ENCODE peak calls at places on chromosomes 12 and 14, in six cellular contexts. One of them, this sample, is unnamed.

GRCh38 chr12:54571857-54572195 is 16.6 kb downstream of the PPP1R1A start:
- DNase-seq in coronary artery: no peak
- DNase-seq in posterior vena cava: no peak
- DNase-seq in activated B cell treated with CpG ODN at 0.5 μM for 24 hours: no peak
- DNase-seq in HuH-7.5: no peak
- DNase-seq in sigmoid colon: no peak
- DNase-seq in this sample: no peak

GRCh38 chr12:92784795-92785562 is 82.2 kb downstream of the PLEKHG7 start:
- DNase-seq in activated B cell treated with CpG ODN at 0.5 μM for 24 hours: no peak
- DNase-seq in coronary artery: no peak
- DNase-seq in posterior vena cava: no peak
- DNase-seq in HuH-7.5: peak; percentile 51
- DNase-seq in sigmoid colon: no peak
- DNase-seq in this sample: no peak

GRCh38 chr12:44873898-44874297 is 2.2 kb downstream of the NELL2 start:
- DNase-seq in sigmoid colon: no peak
- DNase-seq in posterior vena cava: no peak
- DNase-seq in coronary artery: no peak
- DNase-seq in HuH-7.5: no peak
- DNase-seq in activated B cell treated with CpG ODN at 0.5 μM for 24 hours: no peak
- DNase-seq in this sample: no peak

GRCh38 chr12:122523846-122524718 is 2.7 kb downstream of the RSRC2 start:
- DNase-seq in activated B cell treated with CpG ODN at 0.5 μM for 24 hours: no peak
- DNase-seq in HuH-7.5: no peak
- DNase-seq in coronary artery: no peak
- DNase-seq in posterior vena cava: no peak
- DNase-seq in sigmoid colon: no peak
- DNase-seq in this sample: no peak

GRCh38 chr12:41980390-41980789 is 164.3 kb downstream of the GXYLT1 start:
- DNase-seq in coronary artery: no peak
- DNase-seq in HuH-7.5: no peak
- DNase-seq in sigmoid colon: no peak
- DNase-seq in posterior vena cava: no peak
- DNase-seq in activated B cell treated with CpG ODN at 0.5 μM for 24 hours: no peak
- DNase-seq in this sample: no peak

GRCh38 chr14:32027255-32027939 is 49.7 kb upstream of the ARHGAP5 start:
- DNase-seq in activated B cell treated with CpG ODN at 0.5 μM for 24 hours: no peak
- DNase-seq in posterior vena cava: no peak
- DNase-seq in HuH-7.5: no peak
- DNase-seq in sigmoid colon: no peak
- DNase-seq in coronary artery: no peak
- DNase-seq in this sample: no peak

GRCh38 chr14:84420236-84420635 is 1109.7 kb upstream of the FLRT2 start:
- DNase-seq in sigmoid colon: no peak
- DNase-seq in coronary artery: no peak
- DNase-seq in HuH-7.5: no peak
- DNase-seq in activated B cell treated with CpG ODN at 0.5 μM for 24 hours: no peak
- DNase-seq in posterior vena cava: no peak
- DNase-seq in this sample: no peak

GRCh38 chr12:121465921-121466799 is 66.2 kb downstream of the RNF34 start:
- DNase-seq in HuH-7.5: peak; percentile 53
- DNase-seq in coronary artery: no peak
- DNase-seq in activated B cell treated with CpG ODN at 0.5 μM for 24 hours: peak; percentile 60
- DNase-seq in sigmoid colon: no peak
- DNase-seq in posterior vena cava: no peak
- DNase-seq in this sample: peak; percentile 57

GRCh38 chr12:82425241-82425640 is 66.9 kb downstream of the METTL25 start:
- DNase-seq in sigmoid colon: no peak
- DNase-seq in activated B cell treated with CpG ODN at 0.5 μM for 24 hours: no peak
- DNase-seq in HuH-7.5: no peak
- DNase-seq in coronary artery: no peak
- DNase-seq in posterior vena cava: no peak
- DNase-seq in this sample: no peak

GRCh38 chr14:35898217-35898775 is 72.2 kb downstream of the BRMS1L start:
- DNase-seq in activated B cell treated with CpG ODN at 0.5 μM for 24 hours: no peak
- DNase-seq in sigmoid colon: no peak
- DNase-seq in posterior vena cava: no peak
- DNase-seq in HuH-7.5: no peak
- DNase-seq in coronary artery: no peak
- DNase-seq in this sample: no peak

GRCh38 chr14:61474671-61475070 is 153.3 kb downstream of the PRKCH start:
- DNase-seq in HuH-7.5: no peak
- DNase-seq in posterior vena cava: no peak
- DNase-seq in activated B cell treated with CpG ODN at 0.5 μM for 24 hours: no peak
- DNase-seq in sigmoid colon: no peak
- DNase-seq in coronary artery: no peak
- DNase-seq in this sample: no peak

GRCh38 chr14:68906439-68906838 is 72.7 kb downstream of the ACTN1 start:
- DNase-seq in coronary artery: no peak
- DNase-seq in activated B cell treated with CpG ODN at 0.5 μM for 24 hours: no peak
- DNase-seq in posterior vena cava: no peak
- DNase-seq in sigmoid colon: no peak
- DNase-seq in HuH-7.5: no peak
- DNase-seq in this sample: no peak

GRCh38 chr14:78010688-78011087 is 159.5 kb upstream of the NRXN3 start:
- DNase-seq in HuH-7.5: no peak
- DNase-seq in coronary artery: no peak
- DNase-seq in posterior vena cava: no peak
- DNase-seq in sigmoid colon: no peak
- DNase-seq in activated B cell treated with CpG ODN at 0.5 μM for 24 hours: no peak
- DNase-seq in this sample: no peak

GRCh38 chr12:49358548-49359141 is 8.6 kb upstream of the SPATS2 start:
- DNase-seq in coronary artery: no peak
- DNase-seq in activated B cell treated with CpG ODN at 0.5 μM for 24 hours: no peak
- DNase-seq in posterior vena cava: peak; percentile 29
- DNase-seq in sigmoid colon: no peak
- DNase-seq in HuH-7.5: peak; percentile 55
- DNase-seq in this sample: no peak

GRCh38 chr12:102300824-102301461 is 103.3 kb upstream of the PMCH start:
- DNase-seq in coronary artery: no peak
- DNase-seq in HuH-7.5: peak; percentile 29
- DNase-seq in posterior vena cava: no peak
- DNase-seq in sigmoid colon: no peak
- DNase-seq in activated B cell treated with CpG ODN at 0.5 μM for 24 hours: no peak
- DNase-seq in this sample: no peak

GRCh38 chr12:111268738-111269572 is 99.9 kb downstream of the PHETA1 start:
- DNase-seq in coronary artery: no peak
- DNase-seq in HuH-7.5: no peak
- DNase-seq in posterior vena cava: no peak
- DNase-seq in activated B cell treated with CpG ODN at 0.5 μM for 24 hours: no peak
- DNase-seq in sigmoid colon: no peak
- DNase-seq in this sample: no peak

GRCh38 chr12:25364529-25365339 is 114.0 kb upstream of the KRAS start:
- DNase-seq in activated B cell treated with CpG ODN at 0.5 μM for 24 hours: no peak
- DNase-seq in sigmoid colon: no peak
- DNase-seq in posterior vena cava: no peak
- DNase-seq in coronary artery: no peak
- DNase-seq in HuH-7.5: no peak
- DNase-seq in this sample: no peak

GRCh38 chr14:49134940-49135339 is 451.2 kb downstream of the RPS29 start:
- DNase-seq in activated B cell treated with CpG ODN at 0.5 μM for 24 hours: no peak
- DNase-seq in sigmoid colon: no peak
- DNase-seq in coronary artery: no peak
- DNase-seq in HuH-7.5: no peak
- DNase-seq in posterior vena cava: no peak
- DNase-seq in this sample: no peak

GRCh38 chr14:76904100-76904739 is 78.0 kb downstream of the LRRC74A start:
- DNase-seq in sigmoid colon: peak; percentile 89
- DNase-seq in posterior vena cava: peak; percentile 89
- DNase-seq in HuH-7.5: no peak
- DNase-seq in activated B cell treated with CpG ODN at 0.5 μM for 24 hours: no peak
- DNase-seq in coronary artery: peak; percentile 87
- DNase-seq in this sample: peak; percentile 62

GRCh38 chr14:37116933-37117844 is 55.2 kb downstream of the SLC25A21 start:
- DNase-seq in coronary artery: no peak
- DNase-seq in activated B cell treated with CpG ODN at 0.5 μM for 24 hours: no peak
- DNase-seq in sigmoid colon: no peak
- DNase-seq in posterior vena cava: no peak
- DNase-seq in HuH-7.5: no peak
- DNase-seq in this sample: no peak

GRCh38 chr12:8692573-8692972 is 5.2 kb upstream of the RIMKLB start:
- DNase-seq in sigmoid colon: peak; percentile 84
- DNase-seq in HuH-7.5: no peak
- DNase-seq in coronary artery: no peak
- DNase-seq in activated B cell treated with CpG ODN at 0.5 μM for 24 hours: no peak
- DNase-seq in posterior vena cava: no peak
- DNase-seq in this sample: no peak

GRCh38 chr14:46048127-46048526 is 603.5 kb downstream of the RPL10L start:
- DNase-seq in sigmoid colon: no peak
- DNase-seq in HuH-7.5: no peak
- DNase-seq in coronary artery: no peak
- DNase-seq in activated B cell treated with CpG ODN at 0.5 μM for 24 hours: no peak
- DNase-seq in posterior vena cava: no peak
- DNase-seq in this sample: no peak

GRCh38 chr12:72141381-72141780 is 130.8 kb upstream of the TRHDE start:
- DNase-seq in coronary artery: no peak
- DNase-seq in HuH-7.5: peak; percentile 10
- DNase-seq in activated B cell treated with CpG ODN at 0.5 μM for 24 hours: no peak
- DNase-seq in posterior vena cava: no peak
- DNase-seq in sigmoid colon: no peak
- DNase-seq in this sample: no peak

GRCh38 chr12:24544368-24544767 is 404.5 kb downstream of the BCAT1 start:
- DNase-seq in coronary artery: no peak
- DNase-seq in HuH-7.5: no peak
- DNase-seq in activated B cell treated with CpG ODN at 0.5 μM for 24 hours: no peak
- DNase-seq in sigmoid colon: no peak
- DNase-seq in posterior vena cava: no peak
- DNase-seq in this sample: no peak

GRCh38 chr14:30210630-30211029 is 283.0 kb upstream of the PRKD1 start:
- DNase-seq in HuH-7.5: no peak
- DNase-seq in sigmoid colon: no peak
- DNase-seq in activated B cell treated with CpG ODN at 0.5 μM for 24 hours: no peak
- DNase-seq in coronary artery: no peak
- DNase-seq in posterior vena cava: no peak
- DNase-seq in this sample: no peak

GRCh38 chr14:63642656-63643382 is 1.1 kb upstream of the WDR89 start:
- DNase-seq in HuH-7.5: no peak
- DNase-seq in activated B cell treated with CpG ODN at 0.5 μM for 24 hours: no peak
- DNase-seq in posterior vena cava: no peak
- DNase-seq in coronary artery: no peak
- DNase-seq in sigmoid colon: no peak
- DNase-seq in this sample: no peak

GRCh38 chr12:127179199-127179598 is 1087.8 kb upstream of the TMEM132C start:
- DNase-seq in posterior vena cava: no peak
- DNase-seq in coronary artery: no peak
- DNase-seq in activated B cell treated with CpG ODN at 0.5 μM for 24 hours: no peak
- DNase-seq in HuH-7.5: no peak
- DNase-seq in sigmoid colon: no peak
- DNase-seq in this sample: no peak